ENCODE peak calls at places on chromosomes 13 and 19, in six cellular contexts. F is colonic mucosa, H is fibroblast of mammary gland, C is NB4, B is GM12878, A is psoas muscle. L is an unnamed sample.

GRCh38 chr19:24140099-24140498 is 53.1 kb downstream of the ZNF254 start:
- DNase-seq in F (no peak), H (peak; percentile 84), A (no peak), C (peak; percentile 71), B (no peak), L (peak; percentile 2)

GRCh38 chr13:25330541-25330940 is 29.1 kb downstream of the NUP58 start:
- DNase-seq in H (no peak), A (no peak), F (no peak), B (no peak), C (no peak), L (no peak)

GRCh38 chr13:109151696-109152095 is 522.3 kb downstream of the MYO16 start:
- DNase-seq in A (no peak), C (no peak), H (no peak), B (no peak), F (no peak), L (no peak)

GRCh38 chr13:63690672-63691071 is 2275.0 kb upstream of the PCDH20 start:
- DNase-seq in B (no peak), A (no peak), F (no peak), H (no peak), C (peak; percentile 18), L (no peak)

GRCh38 chr19:16019691-16020448 is 56.4 kb upstream of the TPM4 start:
- DNase-seq in B (no peak), H (no peak), F (no peak), C (no peak), A (no peak), L (no peak)

GRCh38 chr19:48872884-48873475 is 759 bp downstream of the PPP1R15A start:
- DNase-seq in F (peak; percentile 90), B (peak; percentile 77), C (peak; percentile 90), H (peak; percentile 94), A (peak; percentile 84), L (peak; percentile 90)

GRCh38 chr19:44847144-44848035 is 1.3 kb downstream of the NECTIN2 start:
- DNase-seq in A (peak; percentile 69), H (peak; percentile 36), B (no peak), F (peak; percentile 86), C (no peak), L (no peak)

GRCh38 chr13:31638577-31638976 is 100.7 kb upstream of the RXFP2 start:
- DNase-seq in B (no peak), A (no peak), C (peak; percentile 62), F (no peak), H (peak; percentile 87), L (no peak)

GRCh38 chr13:100491164-100491847 is 97.3 kb downstream of the GGACT start:
- DNase-seq in A (peak; percentile 43), F (no peak), B (no peak), H (peak; percentile 87), C (peak; percentile 75), L (no peak)

GRCh38 chr19:11931051-11931450 is 6.1 kb downstream of the ZNF700 start:
- DNase-seq in F (no peak), B (no peak), H (no peak), C (no peak), A (no peak), L (no peak)

GRCh38 chr13:76016799-76017198 is 380.7 kb downstream of the LMO7 start:
- DNase-seq in H (peak; percentile 53), B (no peak), F (peak; percentile 26), A (no peak), C (peak; percentile 41), L (no peak)

GRCh38 chr13:109833940-109834339 is 47.6 kb upstream of the IRS2 start:
- DNase-seq in B (no peak), C (no peak), F (no peak), H (no peak), A (no peak), L (no peak)

GRCh38 chr13:69857188-69857821 is 250.3 kb upstream of the ATXN8OS start:
- DNase-seq in A (no peak), F (no peak), B (peak; percentile 19), C (peak; percentile 63), H (peak; percentile 35), L (peak; percentile 28)

GRCh38 chr13:112928958-112929777 is 39.8 kb upstream of the MCF2L start:
- DNase-seq in F (peak; percentile 70), B (no peak), A (no peak), H (peak; percentile 47), C (peak; percentile 48), L (no peak)

GRCh38 chr19:3365447-3366103 is 808 bp upstream of the NFIC start:
- DNase-seq in F (peak; percentile 62), B (no peak), H (peak; percentile 71), C (peak; percentile 67), A (peak; percentile 78), L (no peak)

GRCh38 chr13:106566682-106567420 is 1.1 kb downstream of the ARGLU1 start:
- DNase-seq in B (no peak), C (peak; percentile 80), A (peak; percentile 59), H (peak; percentile 64), F (peak; percentile 77), L (no peak)

GRCh38 chr13:75481176-75482069 is 546 bp downstream of the TBC1D4 start:
- DNase-seq in A (peak; percentile 45), H (no peak), F (peak; percentile 52), C (peak; percentile 51), B (no peak), L (no peak)

GRCh38 chr19:38183227-38183914 is 40.7 kb downstream of the DPF1 start:
- DNase-seq in C (no peak), F (no peak), B (no peak), A (peak; percentile 41), H (peak; percentile 21), L (no peak)

GRCh38 chr13:45781553-45782326 is 69.8 kb downstream of the SIAH3 start:
- DNase-seq in H (peak; percentile 2), A (peak; percentile 61), C (no peak), B (no peak), F (peak; percentile 44), L (no peak)

GRCh38 chr19:44770550-44771257 is 7.0 kb upstream of the CBLC start:
- DNase-seq in F (peak; percentile 99), B (peak; percentile 97), A (peak; percentile 89), C (peak; percentile 92), H (peak; percentile 94), L (peak; percentile 77)

GRCh38 chr13:64808704-64809103 is 2421.4 kb downstream of the PCDH9 start:
- DNase-seq in A (no peak), B (no peak), H (no peak), F (no peak), C (no peak), L (no peak)

GRCh38 chr19:39409207-39409885 is 2.7 kb downstream of the ZFP36 start:
- DNase-seq in C (peak; percentile 72), H (peak; percentile 73), A (peak; percentile 95), F (peak; percentile 97), B (no peak), L (no peak)

GRCh38 chr19:39410620-39411005 is 1.9 kb upstream of the PLEKHG2 start:
- DNase-seq in A (no peak), H (no peak), F (peak; percentile 38), C (peak; percentile 14), B (no peak), L (no peak)

GRCh38 chr19:39411006-39411831 is 1.2 kb upstream of the PLEKHG2 start:
- DNase-seq in C (peak; percentile 60), F (peak; percentile 84), B (no peak), H (peak; percentile 80), A (peak; percentile 63), L (no peak)

GRCh38 chr19:39408392-39409206 is 2.0 kb downstream of the ZFP36 start:
- DNase-seq in F (peak; percentile 57), H (peak; percentile 69), A (no peak), B (no peak), C (no peak), L (no peak)

GRCh38 chr19:39409886-39410619 is 2.4 kb upstream of the PLEKHG2 start:
- DNase-seq in C (peak; percentile 80), H (peak; percentile 73), A (peak; percentile 87), F (peak; percentile 76), B (no peak), L (no peak)
- TF ChIP-seq CTCF in C (no peak), H (no peak), A (no peak), F (no peak), B (no peak), L (no peak)

GRCh38 chr13:41313659-41314197 is 2.7 kb downstream of the NAA16 start:
- DNase-seq in A (no peak), F (no peak), B (no peak), C (no peak), H (no peak), L (no peak)
- H3K4me3 ChIP-seq in A (peak overlapping the region; percentile 98), F (no peak overlapping the region), B (peak overlapping the region; percentile 65), C (no peak overlapping the region), H (no peak overlapping the region), L (no peak overlapping the region)

GRCh38 chr19:6415592-6416190 is 8.9 kb downstream of the KHSRP start:
- DNase-seq in F (no peak), A (no peak), B (no peak), C (no peak), H (no peak), L (no peak)

GRCh38 chr19:6418562-6418932 is 6.1 kb downstream of the KHSRP start:
- DNase-seq in A (no peak), C (no peak), B (no peak), F (no peak), H (no peak), L (no peak)

GRCh38 chr19:6414793-6415591 is 9.6 kb downstream of the KHSRP start:
- DNase-seq in C (no peak), B (no peak), A (no peak), F (no peak), H (no peak), L (no peak)

GRCh38 chr19:6416658-6417405 is 7.8 kb downstream of the KHSRP start:
- DNase-seq in A (no peak), C (no peak), F (no peak), H (no peak), B (no peak), L (no peak)

GRCh38 chr19:6417713-6418561 is 6.7 kb downstream of the KHSRP start:
- DNase-seq in A (no peak), H (peak; percentile 41), F (no peak), B (no peak), C (no peak), L (no peak)
- TF ChIP-seq CTCF in A (peak; percentile 41), H (peak; percentile 46), F (no peak), B (no peak), C (no peak), L (peak; percentile 59)

DNA sequence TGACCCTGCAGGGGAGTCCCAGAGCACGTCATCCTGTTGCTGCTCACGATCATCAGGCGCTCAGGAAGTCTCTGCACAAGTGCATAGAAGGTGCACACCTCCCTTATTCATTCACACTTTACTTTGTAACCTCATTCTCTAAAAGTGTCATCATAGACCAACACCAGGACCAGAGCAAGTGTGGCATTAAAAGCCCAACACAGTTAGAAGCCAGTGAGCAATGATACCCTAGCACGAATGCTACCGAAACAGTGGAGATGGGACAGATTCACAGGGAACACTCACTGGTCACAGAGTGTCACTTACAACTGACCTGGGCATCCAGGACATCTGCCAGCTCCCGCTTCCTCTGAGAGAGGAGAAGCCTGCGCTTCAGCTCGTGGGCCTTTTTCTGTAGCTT is 17.0 kb downstream of the HAUS8 start:
- DNase-seq in H (peak; percentile 57), A (no peak), C (no peak), B (no peak), F (no peak), L (no peak)
- H3K4me3 ChIP-seq in H (no peak overlapping the region), A (no peak overlapping the region), C (no peak overlapping the region), B (no peak overlapping the region), F (no peak overlapping the region), L (no peak overlapping the region)

L was measured in kidney epithelial cell.